ENCODE peak calls at places on chromosome 1, in ten cellular contexts. One of them, this sample, is unnamed.

GRCh38 chr1:230392920-230393521 is 33.1 kb downstream of the PGBD5 start:
- DNase-seq in B cell: no peak
- DNase-seq in CD8-positive, alpha-beta T cell: no peak
- DNase-seq in WTC11: no peak
- DNase-seq in Calu3: no peak
- DNase-seq in heart right ventricle: no peak
- DNase-seq in left lung: no peak
- DNase-seq in osteocyte: no peak
- DNase-seq in neural crest cell: no peak
- DNase-seq in mucosa of descending colon: no peak
- DNase-seq in this sample: no peak

GRCh38 chr1:17569200-17570139 is 30.0 kb downstream of the ARHGEF10L start:
- DNase-seq in B cell: no peak
- DNase-seq in CD8-positive, alpha-beta T cell: no peak
- DNase-seq in WTC11: no peak
- DNase-seq in Calu3: peak
- DNase-seq in heart right ventricle: peak
- DNase-seq in left lung: no peak
- DNase-seq in osteocyte: no peak
- DNase-seq in neural crest cell: no peak
- DNase-seq in mucosa of descending colon: peak
- DNase-seq in this sample: no peak

GRCh38 chr1:52662645-52663313 is 29.8 kb downstream of the SHISAL2A start:
- DNase-seq in B cell: no peak
- DNase-seq in CD8-positive, alpha-beta T cell: no peak
- DNase-seq in WTC11: peak
- DNase-seq in Calu3: peak
- DNase-seq in heart right ventricle: no peak
- DNase-seq in left lung: no peak
- DNase-seq in osteocyte: no peak
- DNase-seq in neural crest cell: peak
- DNase-seq in mucosa of descending colon: no peak
- DNase-seq in this sample: peak

GRCh38 chr1:231272880-231273279 is 31.9 kb downstream of the GNPAT start:
- DNase-seq in B cell: no peak
- DNase-seq in CD8-positive, alpha-beta T cell: no peak
- DNase-seq in WTC11: no peak
- DNase-seq in Calu3: no peak
- DNase-seq in heart right ventricle: no peak
- DNase-seq in left lung: no peak
- DNase-seq in osteocyte: no peak
- DNase-seq in neural crest cell: no peak
- DNase-seq in mucosa of descending colon: no peak
- DNase-seq in this sample: no peak

GRCh38 chr1:94125551-94126514 is 4.9 kb upstream of the ABCA4 start:
- DNase-seq in B cell: no peak
- DNase-seq in CD8-positive, alpha-beta T cell: no peak
- DNase-seq in WTC11: no peak
- DNase-seq in Calu3: peak
- DNase-seq in heart right ventricle: no peak
- DNase-seq in left lung: no peak
- DNase-seq in osteocyte: no peak
- DNase-seq in neural crest cell: no peak
- DNase-seq in mucosa of descending colon: no peak
- DNase-seq in this sample: no peak

GRCh38 chr1:228058981-228059535 is 23.4 kb upstream of the ARF1 start:
- DNase-seq in B cell: no peak
- DNase-seq in CD8-positive, alpha-beta T cell: peak
- DNase-seq in WTC11: no peak
- DNase-seq in Calu3: no peak
- DNase-seq in heart right ventricle: no peak
- DNase-seq in left lung: no peak
- DNase-seq in osteocyte: no peak
- DNase-seq in neural crest cell: no peak
- DNase-seq in mucosa of descending colon: no peak
- DNase-seq in this sample: no peak

GRCh38 chr1:230977781-230978490 is 725 bp downstream of the TTC13 start:
- DNase-seq in B cell: peak
- DNase-seq in CD8-positive, alpha-beta T cell: no peak
- DNase-seq in WTC11: peak
- DNase-seq in Calu3: peak
- DNase-seq in heart right ventricle: peak
- DNase-seq in left lung: peak
- DNase-seq in osteocyte: no peak
- DNase-seq in neural crest cell: peak
- DNase-seq in mucosa of descending colon: peak
- DNase-seq in this sample: peak

GRCh38 chr1:100921110-100921706 is 25.3 kb downstream of the SLC30A7 start:
- DNase-seq in B cell: no peak
- DNase-seq in CD8-positive, alpha-beta T cell: no peak
- DNase-seq in WTC11: no peak
- DNase-seq in Calu3: peak
- DNase-seq in heart right ventricle: peak
- DNase-seq in left lung: no peak
- DNase-seq in osteocyte: no peak
- DNase-seq in neural crest cell: no peak
- DNase-seq in mucosa of descending colon: peak
- DNase-seq in this sample: no peak

GRCh38 chr1:111161843-111162242 is 21.8 kb downstream of the CEPT1 start:
- DNase-seq in B cell: no peak
- DNase-seq in CD8-positive, alpha-beta T cell: no peak
- DNase-seq in WTC11: no peak
- DNase-seq in Calu3: no peak
- DNase-seq in heart right ventricle: no peak
- DNase-seq in left lung: no peak
- DNase-seq in osteocyte: no peak
- DNase-seq in neural crest cell: no peak
- DNase-seq in mucosa of descending colon: no peak
- DNase-seq in this sample: no peak

GRCh38 chr1:91549041-91549735 is 48.5 kb downstream of the CDC7 start:
- DNase-seq in B cell: no peak
- DNase-seq in CD8-positive, alpha-beta T cell: no peak
- DNase-seq in WTC11: no peak
- DNase-seq in Calu3: no peak
- DNase-seq in heart right ventricle: no peak
- DNase-seq in left lung: no peak
- DNase-seq in osteocyte: no peak
- DNase-seq in neural crest cell: no peak
- DNase-seq in mucosa of descending colon: peak
- DNase-seq in this sample: no peak

GRCh38 chr1:3142236-3142635 is 73.2 kb downstream of the PRDM16 start:
- DNase-seq in B cell: no peak
- DNase-seq in CD8-positive, alpha-beta T cell: no peak
- DNase-seq in WTC11: no peak
- DNase-seq in Calu3: no peak
- DNase-seq in heart right ventricle: no peak
- DNase-seq in left lung: no peak
- DNase-seq in osteocyte: no peak
- DNase-seq in neural crest cell: no peak
- DNase-seq in mucosa of descending colon: no peak
- DNase-seq in this sample: no peak

GRCh38 chr1:11731719-11732283 is 4.1 kb upstream of the AGTRAP start:
- DNase-seq in B cell: no peak
- DNase-seq in CD8-positive, alpha-beta T cell: no peak
- DNase-seq in WTC11: peak
- DNase-seq in Calu3: no peak
- DNase-seq in heart right ventricle: peak
- DNase-seq in left lung: no peak
- DNase-seq in osteocyte: no peak
- DNase-seq in neural crest cell: peak
- DNase-seq in mucosa of descending colon: peak
- DNase-seq in this sample: peak

GRCh38 chr1:12488666-12489354 is 129.2 kb downstream of the DHRS3 start:
- DNase-seq in B cell: peak
- DNase-seq in CD8-positive, alpha-beta T cell: no peak
- DNase-seq in WTC11: no peak
- DNase-seq in Calu3: no peak
- DNase-seq in heart right ventricle: no peak
- DNase-seq in left lung: no peak
- DNase-seq in osteocyte: no peak
- DNase-seq in neural crest cell: no peak
- DNase-seq in mucosa of descending colon: no peak
- DNase-seq in this sample: no peak

GRCh38 chr1:33256701-33257387 is 552 bp downstream of the ZNF362 start:
- DNase-seq in B cell: peak
- DNase-seq in CD8-positive, alpha-beta T cell: peak
- DNase-seq in WTC11: peak
- DNase-seq in Calu3: peak
- DNase-seq in heart right ventricle: peak
- DNase-seq in left lung: peak
- DNase-seq in osteocyte: no peak
- DNase-seq in neural crest cell: peak
- DNase-seq in mucosa of descending colon: peak
- DNase-seq in this sample: peak

DNA sequence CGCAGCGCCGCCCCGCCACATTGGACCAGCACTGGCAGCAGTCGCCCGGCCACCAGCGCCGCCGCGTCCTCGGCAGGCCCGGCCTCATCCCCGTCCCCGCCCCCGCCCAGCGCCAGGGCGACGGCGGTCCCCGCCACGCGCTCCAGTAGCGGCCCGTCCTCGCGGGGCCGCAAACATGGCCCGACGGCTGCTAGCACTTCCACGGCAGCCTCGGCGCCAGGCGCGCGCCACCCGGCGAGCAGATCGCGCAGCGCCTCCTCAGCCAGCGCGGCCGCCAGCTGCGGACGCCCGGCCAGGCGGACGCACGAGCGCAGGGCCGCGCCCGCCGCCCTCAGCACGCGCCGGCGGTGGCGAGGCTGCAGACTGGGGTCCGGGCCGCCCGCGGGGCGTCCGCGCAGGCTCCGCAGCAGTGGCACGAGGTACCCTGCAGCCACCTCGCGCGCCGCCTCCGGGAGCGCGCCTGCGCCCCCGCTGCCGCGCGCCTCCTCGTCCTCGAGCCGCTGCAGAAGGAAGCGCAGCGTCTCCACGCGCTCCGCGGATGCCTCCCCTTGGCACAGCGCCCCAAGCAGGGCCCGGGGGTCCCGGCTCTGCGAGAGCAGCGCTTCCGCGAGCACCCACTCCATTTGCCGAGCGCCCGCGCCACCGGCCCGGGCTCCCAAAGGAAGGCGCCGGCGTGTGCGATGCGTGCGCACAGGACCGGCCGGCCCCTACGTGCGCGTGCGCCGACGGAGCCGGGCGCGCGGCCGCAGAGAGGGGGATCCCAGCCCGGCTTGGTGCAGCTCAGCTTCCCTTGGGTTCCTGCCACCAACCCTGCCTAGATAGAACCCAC is at the start of gene TARBP1:
- DNase-seq in B cell: peak
- DNase-seq in CD8-positive, alpha-beta T cell: peak
- DNase-seq in WTC11: peak
- DNase-seq in Calu3: peak
- DNase-seq in heart right ventricle: peak
- DNase-seq in left lung: peak
- DNase-seq in osteocyte: peak
- DNase-seq in neural crest cell: peak
- DNase-seq in mucosa of descending colon: peak
- DNase-seq in this sample: peak
- TF ChIP-seq CTCF in B cell: no peak
- TF ChIP-seq CTCF in CD8-positive, alpha-beta T cell: no peak
- TF ChIP-seq CTCF in WTC11: no peak
- TF ChIP-seq CTCF in Calu3: no peak
- TF ChIP-seq CTCF in heart right ventricle: no peak
- TF ChIP-seq CTCF in left lung: no peak
- TF ChIP-seq CTCF in osteocyte: peak
- TF ChIP-seq CTCF in neural crest cell: peak
- TF ChIP-seq CTCF in mucosa of descending colon: peak
- TF ChIP-seq CTCF in this sample: no peak

GRCh38 chr1:165869343-165869742 is 41.9 kb downstream of the UCK2 start:
- DNase-seq in B cell: no peak
- DNase-seq in CD8-positive, alpha-beta T cell: no peak
- DNase-seq in WTC11: no peak
- DNase-seq in Calu3: no peak
- DNase-seq in heart right ventricle: no peak
- DNase-seq in left lung: no peak
- DNase-seq in osteocyte: no peak
- DNase-seq in neural crest cell: no peak
- DNase-seq in mucosa of descending colon: no peak
- DNase-seq in this sample: no peak
- TF ChIP-seq CTCF in B cell: no peak
- TF ChIP-seq CTCF in CD8-positive, alpha-beta T cell: no peak
- TF ChIP-seq CTCF in WTC11: no peak
- TF ChIP-seq CTCF in Calu3: no peak
- TF ChIP-seq CTCF in heart right ventricle: no peak
- TF ChIP-seq CTCF in left lung: no peak
- TF ChIP-seq CTCF in osteocyte: peak
- TF ChIP-seq CTCF in neural crest cell: peak
- TF ChIP-seq CTCF in mucosa of descending colon: no peak
- TF ChIP-seq CTCF in this sample: peak

GRCh38 chr1:224459051-224459450 is 24.5 kb upstream of the WDR26 start:
- DNase-seq in B cell: no peak
- DNase-seq in CD8-positive, alpha-beta T cell: no peak
- DNase-seq in WTC11: no peak
- DNase-seq in Calu3: no peak
- DNase-seq in heart right ventricle: no peak
- DNase-seq in left lung: no peak
- DNase-seq in osteocyte: no peak
- DNase-seq in neural crest cell: no peak
- DNase-seq in mucosa of descending colon: no peak
- DNase-seq in this sample: no peak

GRCh38 chr1:224458296-224458695 is 23.7 kb upstream of the WDR26 start:
- DNase-seq in B cell: no peak
- DNase-seq in CD8-positive, alpha-beta T cell: no peak
- DNase-seq in WTC11: no peak
- DNase-seq in Calu3: no peak
- DNase-seq in heart right ventricle: no peak
- DNase-seq in left lung: no peak
- DNase-seq in osteocyte: no peak
- DNase-seq in neural crest cell: no peak
- DNase-seq in mucosa of descending colon: no peak
- DNase-seq in this sample: no peak

GRCh38 chr1:224456637-224456953 is 22.0 kb upstream of the WDR26 start:
- DNase-seq in B cell: no peak
- DNase-seq in CD8-positive, alpha-beta T cell: no peak
- DNase-seq in WTC11: no peak
- DNase-seq in Calu3: no peak
- DNase-seq in heart right ventricle: no peak
- DNase-seq in left lung: no peak
- DNase-seq in osteocyte: no peak
- DNase-seq in neural crest cell: no peak
- DNase-seq in mucosa of descending colon: no peak
- DNase-seq in this sample: no peak

GRCh38 chr1:224459936-224460335 is 25.3 kb upstream of the WDR26 start:
- DNase-seq in B cell: no peak
- DNase-seq in CD8-positive, alpha-beta T cell: no peak
- DNase-seq in WTC11: no peak
- DNase-seq in Calu3: no peak
- DNase-seq in heart right ventricle: no peak
- DNase-seq in left lung: no peak
- DNase-seq in osteocyte: no peak
- DNase-seq in neural crest cell: no peak
- DNase-seq in mucosa of descending colon: no peak
- DNase-seq in this sample: no peak

GRCh38 chr1:224457782-224458144 is 23.2 kb upstream of the WDR26 start:
- DNase-seq in B cell: no peak
- DNase-seq in CD8-positive, alpha-beta T cell: no peak
- DNase-seq in WTC11: no peak
- DNase-seq in Calu3: no peak
- DNase-seq in heart right ventricle: no peak
- DNase-seq in left lung: no peak
- DNase-seq in osteocyte: no peak
- DNase-seq in neural crest cell: no peak
- DNase-seq in mucosa of descending colon: no peak
- DNase-seq in this sample: no peak
- TF ChIP-seq CTCF in B cell: peak
- TF ChIP-seq CTCF in CD8-positive, alpha-beta T cell: peak
- TF ChIP-seq CTCF in WTC11: no peak
- TF ChIP-seq CTCF in Calu3: no peak
- TF ChIP-seq CTCF in heart right ventricle: no peak
- TF ChIP-seq CTCF in left lung: no peak
- TF ChIP-seq CTCF in osteocyte: no peak
- TF ChIP-seq CTCF in neural crest cell: peak
- TF ChIP-seq CTCF in mucosa of descending colon: no peak
- TF ChIP-seq CTCF in this sample: peak

GRCh38 chr1:156623946-156624813 is 5.0 kb downstream of the HAPLN2 start:
- DNase-seq in B cell: peak
- DNase-seq in CD8-positive, alpha-beta T cell: no peak
- DNase-seq in WTC11: peak
- DNase-seq in Calu3: peak
- DNase-seq in heart right ventricle: peak
- DNase-seq in left lung: peak
- DNase-seq in osteocyte: no peak
- DNase-seq in neural crest cell: peak
- DNase-seq in mucosa of descending colon: peak
- DNase-seq in this sample: peak
- TF ChIP-seq CTCF in B cell: peak
- TF ChIP-seq CTCF in CD8-positive, alpha-beta T cell: peak
- TF ChIP-seq CTCF in WTC11: no peak
- TF ChIP-seq CTCF in Calu3: peak
- TF ChIP-seq CTCF in heart right ventricle: peak
- TF ChIP-seq CTCF in left lung: peak
- TF ChIP-seq CTCF in osteocyte: peak
- TF ChIP-seq CTCF in neural crest cell: peak
- TF ChIP-seq CTCF in mucosa of descending colon: no peak
- TF ChIP-seq CTCF in this sample: no peak

This sample was measured in endothelial cell.